ENCODE peak calls at places on chromosomes 7 and 10, in four cellular contexts. N, U, P and D are unnamed samples.

GRCh38 chr10:86652361-86653202 is 1.8 kb upstream of the OPN4 start:
- DNase-seq in N (no peak), U (no peak), P (no peak), D (no peak)

GRCh38 chr10:78319841-78320240 is 286.2 kb downstream of the RPS24 start:
- DNase-seq in N (no peak), U (no peak), P (no peak), D (no peak)

GRCh38 chr10:86231796-86232560 is 134.6 kb downstream of the GRID1 start:
- DNase-seq in N (no peak), U (no peak), P (no peak), D (no peak)

GRCh38 chr10:86198271-86198670 is 168.3 kb downstream of the GRID1 start:
- DNase-seq in N (no peak), U (no peak), P (no peak), D (no peak)

GRCh38 chr10:80196270-80196949 is 8.9 kb downstream of the ANXA11 start:
- DNase-seq in N (peak; percentile 40), U (peak; percentile 61), P (no peak), D (no peak)

GRCh38 chr7:6210973-6211372 is 61.5 kb downstream of the CYTH3 start:
- DNase-seq in N (no peak), U (no peak), P (no peak), D (no peak)

GRCh38 chr7:121041516-121042148 is 53.1 kb downstream of the CPED1 start:
- DNase-seq in N (peak; percentile 60), U (no peak), P (no peak), D (no peak)

GRCh38 chr7:134627109-134627774 is 19.4 kb upstream of the BPGM start:
- DNase-seq in N (no peak), U (no peak), P (no peak), D (no peak)

GRCh38 chr7:82839555-82839954 is 323.1 kb downstream of the PCLO start:
- DNase-seq in N (no peak), U (no peak), P (no peak), D (no peak)

GRCh38 chr7:158992759-158993158 is 136.4 kb downstream of the DYNC2I1 start:
- DNase-seq in N (no peak), U (no peak), P (no peak), D (no peak)

GRCh38 chr7:1262441-1262840 is 29.8 kb downstream of the UNCX start:
- DNase-seq in N (no peak), U (no peak), P (no peak), D (no peak)

GRCh38 chr7:84847038-84847437 is 339.8 kb downstream of the SEMA3D start:
- DNase-seq in N (no peak), U (no peak), P (no peak), D (no peak)

GRCh38 chr7:716636-717035 is 9.9 kb upstream of the DNAAF5 start:
- DNase-seq in N (no peak), U (no peak), P (no peak), D (no peak)

GRCh38 chr10:3687510-3688081 is 97.4 kb downstream of the KLF6 start:
- DNase-seq in N (no peak), U (no peak), P (no peak), D (no peak)

GRCh38 chr7:110620336-110620735 is 470.6 kb upstream of the LRRN3 start:
- DNase-seq in N (no peak), U (no peak), P (no peak), D (no peak)

GRCh38 chr7:9900339-9900738 is 1073.3 kb upstream of the PHF14 start:
- DNase-seq in N (no peak), U (no peak), P (no peak), D (no peak)

GRCh38 chr10:5887029-5887428 is 2.7 kb downstream of the ANKRD16 start:
- DNase-seq in N (no peak), U (no peak), P (no peak), D (no peak)

GRCh38 chr10:63631971-63632370 is 110.8 kb downstream of the REEP3 start:
- DNase-seq in N (no peak), U (no peak), P (no peak), D (no peak)

GRCh38 chr10:90321132-90321816 is 536.6 kb downstream of the HTR7 start:
- DNase-seq in N (no peak), U (no peak), P (no peak), D (no peak)

GRCh38 chr10:3169271-3169670 is 3.3 kb downstream of the PITRM1 start:
- DNase-seq in N (no peak), U (no peak), P (no peak), D (no peak)

GRCh38 chr10:130333185-130333584 is 197.0 kb downstream of the GLRX3 start:
- DNase-seq in N (no peak), U (peak; percentile 1), P (no peak), D (no peak)

GRCh38 chr10:70223728-70224127 is 9.5 kb downstream of the PPA1 start:
- DNase-seq in N (no peak), U (no peak), P (no peak), D (no peak)

GRCh38 chr7:2978403-2978802 is 65.3 kb downstream of the CARD11 start:
- DNase-seq in N (no peak), U (no peak), P (no peak), D (peak; percentile 78)

GRCh38 chr7:40205992-40206391 is 71.2 kb downstream of the SUGCT start:
- DNase-seq in N (no peak), U (no peak), P (no peak), D (no peak)

GRCh38 chr7:134246761-134247160 is 70.0 kb downstream of the SLC35B4 start:
- DNase-seq in N (no peak), U (no peak), P (no peak), D (no peak)

GRCh38 chr10:8054498-8055407 is at the start of gene GATA3:
- DNase-seq in N (peak; percentile 93), U (peak; percentile 86), P (peak; percentile 31), D (no peak)

GRCh38 chr10:18043607-18044006 is 91.9 kb downstream of the SLC39A12 start:
- DNase-seq in N (no peak), U (no peak), P (no peak), D (no peak)

GRCh38 chr10:121216721-121217181 is 365.6 kb downstream of the WDR11 start:
- DNase-seq in N (no peak), U (no peak), P (no peak), D (no peak)

GRCh38 chr7:22995011-22995410 is 18.9 kb downstream of the HYCC1 start:
- DNase-seq in N (no peak), U (no peak), P (no peak), D (no peak)

GRCh38 chr7:92698237-92698841 is 108.1 kb upstream of the FAM133B start:
- DNase-seq in N (peak; percentile 95), U (peak; percentile 59), P (no peak), D (no peak)

GRCh38 chr10:113681533-113682470 is 2.1 kb downstream of the CASP7 start:
- DNase-seq in N (peak; percentile 16), U (no peak), P (no peak), D (no peak)

GRCh38 chr7:4960363-4960762 is 1.4 kb upstream of the MMD2 start:
- DNase-seq in N (no peak), U (no peak), P (no peak), D (no peak)

GRCh38 chr10:106513328-106513727 is 651.2 kb downstream of the SORCS1 start:
- DNase-seq in N (no peak), U (no peak), P (no peak), D (no peak)

GRCh38 chr10:119786117-119786769 is 60.4 kb downstream of the INPP5F start:
- DNase-seq in N (no peak), U (no peak), P (no peak), D (no peak)

GRCh38 chr10:1626410-1626809 is 110.9 kb downstream of the ADARB2 start:
- DNase-seq in N (no peak), U (no peak), P (no peak), D (no peak)

GRCh38 chr7:24896031-24896433 is 83.9 kb downstream of the OSBPL3 start:
- DNase-seq in N (no peak), U (no peak), P (no peak), D (no peak)

DNA sequence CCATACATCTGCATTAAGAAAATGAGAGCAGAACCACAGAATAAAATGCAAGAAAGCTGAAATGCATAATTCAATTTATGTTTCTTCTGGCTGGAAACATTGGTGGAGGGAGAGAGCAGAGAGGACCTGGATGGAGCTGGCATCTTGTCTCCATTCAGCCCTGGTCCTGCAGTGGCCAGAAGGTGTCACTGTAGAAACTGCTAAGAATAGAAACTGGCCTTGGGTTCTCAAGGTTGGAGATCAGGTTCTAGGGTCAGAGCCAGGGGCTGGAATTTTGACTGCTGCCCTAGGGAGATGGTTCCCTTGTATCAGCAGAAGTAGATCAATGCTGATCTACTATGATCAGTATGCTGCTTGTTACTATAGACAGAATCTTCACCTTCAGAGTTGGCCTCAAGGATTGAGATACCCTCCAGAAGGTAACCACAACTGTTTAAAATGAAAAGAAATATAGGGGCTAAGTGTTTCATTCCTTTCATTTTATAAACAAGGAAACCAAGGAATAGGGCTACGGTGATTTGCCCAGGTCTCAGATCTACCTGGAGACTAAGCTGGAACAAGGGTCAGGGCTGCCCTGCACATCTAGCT is 13.1 kb downstream of the TAS2R41 start:
- DNase-seq in N (peak; percentile 58), U (peak; percentile 45), P (peak; percentile 41), D (no peak)
- TF ChIP-seq JUN in N (no peak), U (no peak), P (no peak), D (no peak)

GRCh38 chr10:132724436-132724835 is 61.5 kb downstream of the NKX6-2 start:
- DNase-seq in N (no peak), U (no peak), P (no peak), D (no peak)

GRCh38 chr10:132722391-132722790 is 63.6 kb downstream of the NKX6-2 start:
- DNase-seq in N (no peak), U (no peak), P (no peak), D (no peak)

GRCh38 chr10:132725202-132725601 is 60.7 kb downstream of the NKX6-2 start:
- DNase-seq in N (no peak), U (no peak), P (no peak), D (no peak)

GRCh38 chr10:132722980-132723970 is 62.7 kb downstream of the NKX6-2 start:
- DNase-seq in N (no peak), U (no peak), P (no peak), D (no peak)

GRCh38 chr10:132721725-132722124 is 64.2 kb downstream of the NKX6-2 start:
- DNase-seq in N (no peak), U (no peak), P (no peak), D (no peak)
- TF ChIP-seq JUN in N (no peak), U (no peak), P (no peak), D (no peak)

DNA sequence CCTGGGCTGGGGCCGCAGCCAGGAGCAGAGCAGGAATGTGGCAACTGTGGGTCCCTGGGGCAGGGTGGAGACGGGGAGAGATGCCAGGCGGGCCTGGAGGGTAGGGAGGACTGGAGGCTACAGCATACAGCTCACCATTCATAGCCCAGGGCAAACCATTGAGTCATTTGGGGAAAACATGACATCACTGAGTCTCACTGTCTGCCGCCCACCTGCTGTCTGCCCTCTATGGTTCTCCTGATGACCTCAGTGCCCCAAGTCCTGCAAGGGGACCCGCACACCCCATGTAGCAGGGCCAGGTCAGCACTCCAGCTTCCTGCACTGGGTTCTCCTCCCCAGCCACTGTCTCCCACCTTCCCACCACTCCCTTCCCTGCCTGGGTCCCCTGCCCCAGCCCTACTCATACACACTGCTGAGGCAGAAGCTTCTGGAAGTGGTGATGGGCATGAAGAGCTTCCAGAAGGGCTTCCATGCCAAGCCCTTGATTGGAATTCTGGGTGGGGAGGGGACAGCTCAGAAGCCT is 10.4 kb downstream of the CHST3 start:
- DNase-seq in N (peak; percentile 45), U (peak; percentile 84), P (no peak), D (no peak)
- TF ChIP-seq JUN in N (no peak), U (no peak), P (no peak), D (no peak)

GRCh38 chr10:132443998-132444876 is 47.2 kb downstream of the PWWP2B start:
- DNase-seq in N (no peak), U (no peak), P (peak; percentile 65), D (no peak)
- TF ChIP-seq JUN in N (no peak), U (no peak), P (no peak), D (no peak)